ENCODE peak calls at places on chromosome 4, in four cellular contexts. U is endothelial cell; J is CD4-positive, alpha-beta T cell; F is MCF 10A. P is an unnamed sample.

GRCh38 chr4:51843309-51844156 is 580 bp downstream of the DCUN1D4 start:
- DNase-seq in J (peak), F (peak), U (peak), P (no peak)

GRCh38 chr4:20318011-20318898 is 66.5 kb downstream of the SLIT2 start:
- DNase-seq in F (no peak), U (no peak), J (no peak), P (no peak)

GRCh38 chr4:145182212-145182611 is 1.8 kb upstream of the OTUD4 start:
- DNase-seq in U (no peak), J (no peak), F (no peak), P (no peak)

GRCh38 chr4:165464813-165465381 is 86.1 kb downstream of the CPE start:
- DNase-seq in F (peak), U (no peak), J (no peak), P (no peak)

GRCh38 chr4:77758804-77759203 is 60.4 kb downstream of the CNOT6L start:
- DNase-seq in U (no peak), F (no peak), J (no peak), P (no peak)

GRCh38 chr4:81465668-81466357 is 5.9 kb downstream of the RASGEF1B start:
- DNase-seq in J (no peak), U (no peak), F (no peak), P (no peak)

GRCh38 chr4:10161146-10161545 is 44.5 kb upstream of the WDR1 start:
- DNase-seq in J (no peak), F (peak), U (no peak), P (no peak)

GRCh38 chr4:183205193-183205592 is 106.1 kb downstream of the WWC2 start:
- DNase-seq in F (no peak), J (no peak), U (no peak), P (no peak)

GRCh38 chr4:11471613-11472012 is 42.9 kb upstream of the HS3ST1 start:
- DNase-seq in U (no peak), J (peak), F (no peak), P (no peak)

GRCh38 chr4:45004326-45004725 is 278.0 kb upstream of the GNPDA2 start:
- DNase-seq in U (no peak), J (no peak), F (no peak), P (no peak)

GRCh38 chr4:167196386-167196785 is 37.9 kb downstream of the SPOCK3 start:
- DNase-seq in U (no peak), F (peak), J (no peak), P (no peak)

GRCh38 chr4:27819261-27819660 is 958.6 kb downstream of the STIM2 start:
- DNase-seq in J (no peak), U (no peak), F (no peak), P (no peak)

GRCh38 chr4:41028392-41029076 is 185.8 kb downstream of the APBB2 start:
- DNase-seq in J (no peak), U (no peak), F (no peak), P (no peak)

GRCh38 chr4:26127851-26128337 is 192.9 kb upstream of the RBPJ start:
- DNase-seq in U (no peak), J (no peak), F (peak), P (no peak)

GRCh38 chr4:43547560-43547959 is 655.0 kb downstream of the GRXCR1 start:
- DNase-seq in U (no peak), F (no peak), J (no peak), P (no peak)

GRCh38 chr4:31647776-31648175 is 927.6 kb downstream of the PCDH7 start:
- DNase-seq in F (peak), U (no peak), J (no peak), P (no peak)

GRCh38 chr4:7144374-7145290 is 47.7 kb upstream of the SORCS2 start:
- DNase-seq in F (no peak), J (no peak), U (no peak), P (no peak)

GRCh38 chr4:121064482-121064881 is 7.9 kb downstream of the NDNF start:
- DNase-seq in U (no peak), J (no peak), F (no peak), P (no peak)
- TF ChIP-seq CTCF in U (no peak), J (no peak), F (no peak), P (no peak)

GRCh38 chr4:122300776-122301175 is 78.0 kb upstream of the ADAD1 start:
- DNase-seq in F (no peak), U (no peak), J (no peak), P (no peak)
- TF ChIP-seq CTCF in F (no peak), U (no peak), J (no peak), P (peak)

GRCh38 chr4:15963568-15963967 is 593 bp upstream of the FGFBP2 start:
- DNase-seq in F (no peak), J (no peak), U (no peak), P (no peak)

GRCh38 chr4:15963001-15963451 is at the start of gene FGFBP2:
- DNase-seq in U (peak), J (peak), F (peak), P (no peak)

GRCh38 chr4:15965325-15965724 is 2.4 kb upstream of the FGFBP2 start:
- DNase-seq in F (no peak), U (no peak), J (no peak), P (no peak)

GRCh38 chr4:15961778-15962510 is 1.0 kb downstream of the FGFBP2 start:
- DNase-seq in U (no peak), J (no peak), F (no peak), P (no peak)

GRCh38 chr4:15964159-15964558 is 1.2 kb upstream of the FGFBP2 start:
- DNase-seq in F (no peak), J (no peak), U (peak), P (no peak)
- TF ChIP-seq CTCF in F (no peak), J (no peak), U (no peak), P (no peak)

DNA sequence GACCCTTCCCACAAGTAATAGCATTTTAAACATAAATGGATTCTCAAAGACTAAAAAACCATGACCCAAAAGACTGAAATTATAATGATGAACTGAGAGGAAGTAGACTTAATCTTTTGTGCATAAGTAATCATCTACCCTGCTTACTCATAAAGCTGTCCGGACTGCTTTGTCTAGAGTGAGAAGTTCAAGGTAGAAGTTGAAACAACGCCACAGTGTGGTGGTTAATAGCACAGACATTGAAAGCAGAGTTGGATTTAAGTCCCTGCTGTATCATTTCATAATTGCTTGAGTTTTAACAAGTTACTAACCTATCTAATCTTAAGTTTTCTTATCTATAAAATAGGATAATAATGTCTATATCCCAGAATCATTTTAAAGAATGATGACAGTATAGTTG is 346.5 kb downstream of the CENPC start:
- DNase-seq in F (peak), U (peak), J (no peak), P (no peak)
- TF ChIP-seq CTCF in F (peak), U (no peak), J (no peak), P (peak)

GRCh38 chr4:8391972-8392371 is 48.6 kb downstream of the ACOX3 start:
- DNase-seq in F (peak), U (no peak), J (no peak), P (no peak)

GRCh38 chr4:8394125-8394524 is 46.4 kb downstream of the ACOX3 start:
- DNase-seq in F (no peak), J (no peak), U (no peak), P (no peak)

GRCh38 chr4:8392591-8393190 is 47.8 kb downstream of the ACOX3 start:
- DNase-seq in F (no peak), J (no peak), U (no peak), P (no peak)

GRCh38 chr4:8394806-8395205 is 45.7 kb downstream of the ACOX3 start:
- DNase-seq in F (no peak), U (no peak), J (no peak), P (no peak)

DNA sequence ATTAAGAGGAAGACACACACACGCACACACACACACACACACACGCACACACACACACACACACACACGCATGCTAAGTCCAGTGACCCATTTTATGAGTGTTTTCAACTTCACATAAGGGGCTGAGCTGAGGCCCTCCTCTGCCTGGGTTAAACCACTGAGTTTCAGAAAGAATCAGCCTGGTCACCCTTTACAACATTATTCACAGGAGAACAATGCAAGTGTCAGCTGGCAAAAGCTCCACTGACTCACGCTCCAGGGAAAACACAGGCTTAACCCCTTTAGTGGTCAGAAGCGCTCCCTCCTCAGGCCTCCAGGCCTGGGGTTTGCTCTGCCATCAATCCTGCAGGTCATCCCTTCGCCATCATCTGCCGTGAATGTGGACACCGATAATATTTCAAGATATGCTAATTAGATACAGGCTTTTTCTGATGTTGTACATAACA is 46.9 kb downstream of the ACOX3 start:
- DNase-seq in J (no peak), F (peak), U (no peak), P (no peak)
- TF ChIP-seq CTCF in J (no peak), F (no peak), U (no peak), P (no peak)

GRCh38 chr4:156725257-156725656 is 246.3 kb downstream of the PDGFC start:
- DNase-seq in J (no peak), F (no peak), U (no peak), P (no peak)
- TF ChIP-seq CTCF in J (no peak), F (no peak), U (no peak), P (no peak)